ENCODE peak calls at places on chromosome 16, in six cellular contexts. P, H, G, B, I and Q are unnamed samples. For H3K9me3, the result is how much of the 10 kb centered on the place peaks cover.

GRCh38 chr16:84737658-84738057 is 37.9 kb downstream of the USP10 start:
- DNase-seq in P (no peak), H (no peak), G (no peak), B (no peak), I (no peak), Q (no peak)

GRCh38 chr16:14356064-14356463 is 274.0 kb downstream of the PARN start:
- DNase-seq in P (no peak), H (no peak), G (no peak), B (no peak), I (no peak), Q (no peak)

GRCh38 chr16:79714440-79714839 is 113.9 kb upstream of the MAF start:
- DNase-seq in P (no peak), H (no peak), G (no peak), B (peak), I (no peak), Q (no peak)

GRCh38 chr16:22220076-22220453 is 14.0 kb downstream of the EEF2K start:
- DNase-seq in P (peak), H (no peak), G (peak), B (peak), I (no peak), Q (no peak)

GRCh38 chr16:88831838-88832237 is 20.1 kb upstream of the APRT start:
- DNase-seq in P (no peak), H (no peak), G (no peak), B (no peak), I (no peak), Q (no peak)

GRCh38 chr16:83115491-83116232 is 488.9 kb downstream of the CDH13 start:
- DNase-seq in P (no peak), H (no peak), G (no peak), B (no peak), I (no peak), Q (no peak)

GRCh38 chr16:85369741-85370528 is 243.2 kb upstream of the GSE1 start:
- DNase-seq in P (no peak), H (peak), G (peak), B (no peak), I (no peak), Q (peak)

GRCh38 chr16:52873997-52874500 is 178.6 kb downstream of the CHD9NB start:
- DNase-seq in P (no peak), H (no peak), G (no peak), B (no peak), I (no peak), Q (no peak)

GRCh38 chr16:47061204-47061603 is 82.5 kb downstream of the NETO2 start:
- DNase-seq in P (no peak), H (no peak), G (no peak), B (no peak), I (no peak), Q (no peak)

DNA sequence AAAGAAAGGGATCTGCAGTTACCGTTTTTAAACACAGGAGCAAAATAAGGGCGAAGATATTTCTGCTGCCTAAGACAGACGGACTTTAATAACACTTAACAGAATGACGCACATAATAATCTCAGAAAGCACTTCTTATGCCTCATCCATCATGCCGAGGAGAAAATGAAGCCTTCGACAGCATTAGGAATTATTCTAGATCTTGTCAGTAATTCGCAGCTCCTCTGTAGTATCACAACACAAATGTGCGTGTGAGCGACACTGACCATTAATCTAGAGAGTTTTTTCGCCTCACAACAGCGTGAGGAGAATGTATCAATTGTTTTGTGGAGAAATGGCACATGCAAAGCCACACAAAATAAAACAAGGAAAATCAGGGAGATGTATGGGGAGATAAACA is 410.2 kb upstream of the PSMD7 start:
- DNase-seq in P (no peak), H (no peak), G (no peak), B (no peak), I (no peak), Q (no peak)
- TF ChIP-seq CTCF in P (no peak), H (no peak), G (no peak), B (no peak), I (no peak), Q (no peak)

GRCh38 chr16:66273644-66274334 is 92.7 kb upstream of the CDH5 start:
- DNase-seq in P (peak), H (no peak), G (no peak), B (peak), I (no peak), Q (no peak)
- H3K27ac ChIP-seq in P (no peak), H (no peak), G (no peak), B (no peak), I (no peak), Q (no peak)

GRCh38 chr16:10412935-10413601 is 27.2 kb downstream of the ATF7IP2 start:
- DNase-seq in P (no peak), H (no peak), G (no peak), B (no peak), I (no peak), Q (no peak)
- H3K9me3 ChIP-seq in P (under half), H (under half), G (under half), B (under half), I (half or more), Q (half or more)

DNA sequence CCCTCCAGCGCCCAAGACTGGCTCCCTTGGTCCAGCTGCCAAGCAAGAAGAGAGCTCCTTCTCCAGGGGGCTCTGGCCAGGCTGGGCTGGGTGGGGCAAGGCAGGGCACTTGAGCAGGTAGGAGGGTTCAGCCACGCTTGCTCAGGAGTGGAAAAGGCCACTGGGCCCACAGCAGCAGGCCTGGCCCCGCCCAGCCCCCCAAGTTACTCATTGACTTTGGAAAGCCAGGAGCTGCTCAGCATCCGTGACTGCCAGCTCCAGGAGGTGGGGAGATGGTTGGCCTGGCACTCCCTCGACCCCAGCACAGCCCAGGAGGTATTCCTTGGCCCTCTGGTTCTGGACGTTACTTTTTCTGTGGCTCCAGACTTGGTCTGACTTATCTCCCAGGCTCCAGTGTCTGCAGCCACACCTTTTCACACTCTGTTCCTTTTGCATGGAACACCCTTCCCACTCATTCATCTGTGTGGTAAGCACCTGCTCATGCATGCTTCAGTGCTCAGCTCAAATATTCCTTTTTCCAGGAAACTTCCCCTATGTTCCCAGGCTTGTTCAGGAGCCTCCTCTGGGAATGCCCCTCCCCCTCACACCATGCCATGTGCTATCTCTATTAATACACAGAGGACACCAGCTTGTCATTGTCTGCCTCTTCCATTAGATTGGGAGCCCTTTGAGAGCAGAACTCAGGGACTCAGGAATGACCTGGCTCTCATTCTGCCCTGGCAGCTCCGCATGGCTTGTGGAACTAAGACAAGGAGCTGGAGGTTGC is at the start of gene CDH16:
- DNase-seq in P (no peak), H (no peak), G (no peak), B (no peak), I (no peak), Q (no peak)
- TF ChIP-seq CTCF in P (no peak), H (no peak), G (no peak), B (no peak), I (no peak), Q (no peak)